ENCODE peak calls at places on chromosomes 4 and X, in nine cellular contexts. Y, T, F, Q, X, O, K, H and Z are unnamed samples.

GRCh38 chrX:16587776-16588175 is 62.2 kb upstream of the S100G start:
- DNase-seq in Y (no peak), T (no peak), F (no peak), Q (no peak), X (no peak), O (no peak), K (peak), H (no peak), Z (no peak)

GRCh38 chrX:54237014-54237413 is 54.0 kb upstream of the FAM120C start:
- DNase-seq in Y (no peak), T (no peak), F (no peak), Q (no peak), X (no peak), O (no peak), K (no peak), H (peak), Z (no peak)

GRCh38 chr4:157220026-157220881 is at the start of gene GRIA2:
- DNase-seq in Y (peak), T (peak), F (no peak), Q (no peak), X (peak), O (no peak), K (peak), H (peak), Z (peak)

GRCh38 chr4:123430031-123430430 is 33.4 kb downstream of the SPRY1 start:
- DNase-seq in Y (no peak), T (no peak), F (no peak), Q (no peak), X (no peak), O (no peak), K (no peak), H (no peak), Z (no peak)

GRCh38 chr4:156377036-156377700 is 423.5 kb upstream of the CTSO start:
- DNase-seq in Y (no peak), T (no peak), F (no peak), Q (no peak), X (no peak), O (no peak), K (peak), H (peak), Z (peak)

GRCh38 chr4:3732076-3733028 is 33.8 kb upstream of the ADRA2C start:
- DNase-seq in Y (peak), T (no peak), F (no peak), Q (no peak), X (no peak), O (no peak), K (no peak), H (no peak), Z (no peak)

GRCh38 chr4:168877779-168878491 is 132.1 kb downstream of the CBR4 start:
- DNase-seq in Y (no peak), T (peak), F (no peak), Q (no peak), X (no peak), O (no peak), K (peak), H (no peak), Z (no peak)

GRCh38 chr4:169335331-169335730 is 64.6 kb upstream of the SH3RF1 start:
- DNase-seq in Y (no peak), T (no peak), F (no peak), Q (no peak), X (no peak), O (no peak), K (peak), H (peak), Z (no peak)

GRCh38 chr4:128688846-128689467 is 120.5 kb upstream of the JADE1 start:
- DNase-seq in Y (no peak), T (no peak), F (no peak), Q (no peak), X (no peak), O (no peak), K (no peak), H (no peak), Z (no peak)

GRCh38 chrX:31717474-31717873 is 645.6 kb upstream of the FTHL17 start:
- DNase-seq in Y (no peak), T (no peak), F (no peak), Q (no peak), X (no peak), O (no peak), K (no peak), H (no peak), Z (no peak)

GRCh38 chr4:143399113-143399949 is 62.7 kb downstream of the GAB1 start:
- DNase-seq in Y (peak), T (no peak), F (no peak), Q (peak), X (no peak), O (no peak), K (peak), H (peak), Z (no peak)

GRCh38 chrX:134801267-134801666 is 143.0 kb upstream of the PLAC1 start:
- DNase-seq in Y (no peak), T (no peak), F (no peak), Q (no peak), X (no peak), O (no peak), K (peak), H (no peak), Z (peak)

GRCh38 chr4:77010841-77011354 is 61.3 kb downstream of the SEPTIN11 start:
- DNase-seq in Y (no peak), T (no peak), F (no peak), Q (no peak), X (no peak), O (no peak), K (peak), H (peak), Z (peak)

GRCh38 chr4:93888308-93888707 is 59.8 kb downstream of the ATOH1 start:
- DNase-seq in Y (no peak), T (no peak), F (no peak), Q (no peak), X (no peak), O (no peak), K (no peak), H (no peak), Z (no peak)

GRCh38 chr4:1515763-1516162 is 109.5 kb upstream of the NKX1-1 start:
- DNase-seq in Y (no peak), T (no peak), F (no peak), Q (no peak), X (no peak), O (no peak), K (no peak), H (no peak), Z (no peak)

GRCh38 chr4:87025614-87026041 is 90.8 kb downstream of the AFF1 start:
- DNase-seq in Y (no peak), T (no peak), F (no peak), Q (no peak), X (no peak), O (no peak), K (no peak), H (no peak), Z (no peak)

GRCh38 chr4:127889903-127890302 is 9.2 kb downstream of the PLK4 start:
- DNase-seq in Y (no peak), T (no peak), F (no peak), Q (no peak), X (no peak), O (no peak), K (peak), H (peak), Z (no peak)

GRCh38 chr4:41640905-41641304 is 102.9 kb downstream of the LIMCH1 start:
- DNase-seq in Y (no peak), T (peak), F (no peak), Q (no peak), X (no peak), O (no peak), K (no peak), H (no peak), Z (peak)